ENCODE peak calls at places on chromosomes 7 and 10, in eight cellular contexts. M is stimulated activated CD4-positive, alpha-beta T cell treated with anti-CD3 and anti-CD28 coated beads, Interleukin-4, amount 100 ng/mL, for 24 hours; Q is frontal cortex; S is activated T-cell treated with anti-CD3 and anti-CD28 coated beads for 24 hours; Y is GM04504; D is T-cell; E is bronchial epithelial cell; G is CD4-positive, alpha-beta T cell. I is an unnamed sample.

GRCh38 chr7:116571037-116571436 is 46.2 kb downstream of the CAV1 start:
- DNase-seq in M (no peak), Q (no peak), S (no peak), Y (peak), D (no peak), E (peak), G (no peak), I (peak)

GRCh38 chr7:42431873-42432272 is 194.9 kb upstream of the GLI3 start:
- DNase-seq in M (no peak), Q (no peak), S (no peak), Y (no peak), D (no peak), E (no peak), G (no peak), I (no peak)

GRCh38 chr7:93914581-93915066 is 6.9 kb upstream of the GNG11 start:
- DNase-seq in M (no peak), Q (no peak), S (no peak), Y (no peak), D (no peak), E (peak), G (no peak), I (peak)

GRCh38 chr10:62907470-62908212 is 91.5 kb upstream of the EGR2 start:
- DNase-seq in M (no peak), Q (no peak), S (no peak), Y (no peak), D (no peak), E (no peak), G (no peak), I (peak)

GRCh38 chr7:10181996-10182395 is 791.7 kb upstream of the PHF14 start:
- DNase-seq in M (no peak), Q (no peak), S (no peak), Y (no peak), D (no peak), E (no peak), G (no peak), I (no peak)

GRCh38 chr7:28044825-28045224 is 135.8 kb downstream of the JAZF1 start:
- DNase-seq in M (no peak), Q (no peak), S (no peak), Y (no peak), D (no peak), E (no peak), G (no peak), I (no peak)

GRCh38 chr10:85916192-85916747 is 450.3 kb downstream of the GRID1 start:
- DNase-seq in M (no peak), Q (no peak), S (no peak), Y (no peak), D (no peak), E (no peak), G (no peak), I (no peak)

GRCh38 chr10:58746470-58747185 is 234.0 kb downstream of the BICC1 start:
- DNase-seq in M (no peak), Q (no peak), S (no peak), Y (no peak), D (no peak), E (no peak), G (no peak), I (no peak)

GRCh38 chr7:102426268-102427031 is 6.9 kb upstream of the ORAI2 start:
- DNase-seq in M (peak), Q (no peak), S (peak), Y (no peak), D (peak), E (no peak), G (peak), I (no peak)

GRCh38 chr10:16686081-16686902 is 130.9 kb downstream of the RSU1 start:
- DNase-seq in M (no peak), Q (no peak), S (no peak), Y (no peak), D (no peak), E (no peak), G (no peak), I (no peak)

GRCh38 chr10:19728376-19728775 is 87.9 kb upstream of the PLXDC2 start:
- DNase-seq in M (no peak), Q (no peak), S (no peak), Y (no peak), D (no peak), E (no peak), G (no peak), I (no peak)

GRCh38 chr7:50221028-50221427 is 83.5 kb upstream of the IKZF1 start:
- DNase-seq in M (no peak), Q (no peak), S (no peak), Y (no peak), D (no peak), E (no peak), G (no peak), I (no peak)

GRCh38 chr10:91653214-91653875 is 20.5 kb upstream of the PPP1R3C start:
- DNase-seq in M (no peak), Q (no peak), S (no peak), Y (peak), D (no peak), E (peak), G (no peak), I (peak)

GRCh38 chr10:120422459-120422858 is 34.6 kb upstream of the PLPP4 start:
- DNase-seq in M (no peak), Q (no peak), S (no peak), Y (peak), D (no peak), E (peak), G (no peak), I (peak)

GRCh38 chr7:98360221-98361124 is 40.4 kb downstream of the BAIAP2L1 start:
- DNase-seq in M (no peak), Q (no peak), S (no peak), Y (no peak), D (no peak), E (no peak), G (no peak), I (no peak)

GRCh38 chr10:29598861-29599311 is 35.9 kb downstream of the SVIL start:
- DNase-seq in M (no peak), Q (no peak), S (no peak), Y (peak), D (no peak), E (peak), G (no peak), I (no peak)

GRCh38 chr7:27210441-27211083 is 10.7 kb upstream of the HOXA13 start:
- DNase-seq in M (peak), Q (no peak), S (peak), Y (no peak), D (peak), E (no peak), G (peak), I (peak)

GRCh38 chr7:30433082-30433481 is 45.5 kb downstream of the NOD1 start:
- DNase-seq in M (no peak), Q (peak), S (no peak), Y (peak), D (no peak), E (no peak), G (no peak), I (no peak)

GRCh38 chr7:138204285-138204988 is 128.2 kb downstream of the AKR1D1 start:
- DNase-seq in M (no peak), Q (no peak), S (no peak), Y (no peak), D (no peak), E (no peak), G (no peak), I (no peak)

GRCh38 chr10:67912330-67912946 is 28.0 kb downstream of the SIRT1 start:
- DNase-seq in M (no peak), Q (no peak), S (no peak), Y (no peak), D (no peak), E (no peak), G (no peak), I (no peak)

GRCh38 chr10:29329420-29329819 is 40.5 kb downstream of the LYZL1 start:
- DNase-seq in M (no peak), Q (no peak), S (no peak), Y (peak), D (no peak), E (no peak), G (no peak), I (no peak)